ENCODE peak calls at places on chromosomes 12 and 14, in five cellular contexts. M is sigmoid colon, V is left lung, H is GM12878, L is tibial artery. B is an unnamed sample.

GRCh38 chr12:64665506-64665905 is 55.2 kb downstream of the RASSF3 start:
- DNase-seq in M (no peak), V (no peak), H (peak; percentile 62), L (no peak), B (no peak)

GRCh38 chr12:42568952-42569916 is 20.3 kb downstream of the PRICKLE1 start:
- DNase-seq in M (no peak), V (no peak), H (peak; percentile 38), L (no peak), B (peak; percentile 58)

GRCh38 chr14:61147369-61147897 is 133.7 kb downstream of the TMEM30B start:
- DNase-seq in M (no peak), V (no peak), H (no peak), L (no peak), B (peak; percentile 98)

GRCh38 chr12:69056743-69057515 is 124.0 kb upstream of the CPM start:
- DNase-seq in M (no peak), V (no peak), H (no peak), L (no peak), B (no peak)

GRCh38 chr14:24428628-24429394 is 657 bp downstream of the CBLN3 start:
- DNase-seq in M (no peak), V (no peak), H (no peak), L (no peak), B (no peak)

GRCh38 chr12:93378373-93379310 is 917 bp downstream of the NUDT4 start:
- DNase-seq in M (peak; percentile 73), V (peak; percentile 61), H (no peak), L (peak; percentile 73), B (peak; percentile 52)

GRCh38 chr14:95895720-95896119 is 19.1 kb downstream of the TUNAR start:
- DNase-seq in M (no peak), V (no peak), H (no peak), L (no peak), B (no peak)

GRCh38 chr12:12172106-12172511 is 94.7 kb downstream of the LRP6 start:
- DNase-seq in M (no peak), V (no peak), H (peak; percentile 90), L (no peak), B (peak; percentile 16)

GRCh38 chr14:104561124-104561531 is 18.4 kb upstream of the C14orf180 start:
- DNase-seq in M (no peak), V (no peak), H (no peak), L (no peak), B (peak; percentile 30)

GRCh38 chr12:40752011-40752410 is 59.8 kb downstream of the CNTN1 start:
- DNase-seq in M (no peak), V (no peak), H (no peak), L (no peak), B (no peak)

GRCh38 chr12:42716521-42716920 is 127.0 kb upstream of the PRICKLE1 start:
- DNase-seq in M (no peak), V (no peak), H (no peak), L (no peak), B (no peak)

GRCh38 chr12:53221203-53222076 is 10.6 kb downstream of the RARG start:
- DNase-seq in M (peak; percentile 85), V (peak; percentile 85), H (no peak), L (peak; percentile 89), B (peak; percentile 58)

GRCh38 chr12:68521321-68521839 is 89.3 kb upstream of the RAP1B start:
- DNase-seq in M (no peak), V (no peak), H (no peak), L (no peak), B (no peak)

GRCh38 chr14:100708349-100709217 is 18.1 kb upstream of the DLK1 start:
- DNase-seq in M (peak; percentile 89), V (peak; percentile 74), H (no peak), L (no peak), B (peak; percentile 91)
- H3K4me3 ChIP-seq in M (peak overlapping the region; percentile 41), V (no peak overlapping the region), H (no peak overlapping the region), L (no peak overlapping the region), B (peak overlapping the region; percentile 46)

GRCh38 chr14:56810341-56810740 is at the start of gene OTX2:
- DNase-seq in M (no peak), V (no peak), H (no peak), L (no peak), B (no peak)

GRCh38 chr14:56813143-56813551 is 2.9 kb upstream of the OTX2 start:
- DNase-seq in M (no peak), V (no peak), H (no peak), L (no peak), B (no peak)

GRCh38 chr14:56810850-56811595 is 744 bp upstream of the OTX2 start:
- DNase-seq in M (no peak), V (no peak), H (no peak), L (no peak), B (no peak)

GRCh38 chr14:56812364-56813103 is 2.3 kb upstream of the OTX2 start:
- DNase-seq in M (no peak), V (no peak), H (no peak), L (no peak), B (no peak)

GRCh38 chr14:56811596-56812363 is 1.5 kb upstream of the OTX2 start:
- DNase-seq in M (no peak), V (no peak), H (no peak), L (no peak), B (no peak)
- H3K36me3 ChIP-seq in M (no peaks in the 10 kb centered on the region), V (no peaks in the 10 kb centered on the region), H (no peaks in the 10 kb centered on the region), L (no peaks in the 10 kb centered on the region), B (no peaks in the 10 kb centered on the region)

DNA sequence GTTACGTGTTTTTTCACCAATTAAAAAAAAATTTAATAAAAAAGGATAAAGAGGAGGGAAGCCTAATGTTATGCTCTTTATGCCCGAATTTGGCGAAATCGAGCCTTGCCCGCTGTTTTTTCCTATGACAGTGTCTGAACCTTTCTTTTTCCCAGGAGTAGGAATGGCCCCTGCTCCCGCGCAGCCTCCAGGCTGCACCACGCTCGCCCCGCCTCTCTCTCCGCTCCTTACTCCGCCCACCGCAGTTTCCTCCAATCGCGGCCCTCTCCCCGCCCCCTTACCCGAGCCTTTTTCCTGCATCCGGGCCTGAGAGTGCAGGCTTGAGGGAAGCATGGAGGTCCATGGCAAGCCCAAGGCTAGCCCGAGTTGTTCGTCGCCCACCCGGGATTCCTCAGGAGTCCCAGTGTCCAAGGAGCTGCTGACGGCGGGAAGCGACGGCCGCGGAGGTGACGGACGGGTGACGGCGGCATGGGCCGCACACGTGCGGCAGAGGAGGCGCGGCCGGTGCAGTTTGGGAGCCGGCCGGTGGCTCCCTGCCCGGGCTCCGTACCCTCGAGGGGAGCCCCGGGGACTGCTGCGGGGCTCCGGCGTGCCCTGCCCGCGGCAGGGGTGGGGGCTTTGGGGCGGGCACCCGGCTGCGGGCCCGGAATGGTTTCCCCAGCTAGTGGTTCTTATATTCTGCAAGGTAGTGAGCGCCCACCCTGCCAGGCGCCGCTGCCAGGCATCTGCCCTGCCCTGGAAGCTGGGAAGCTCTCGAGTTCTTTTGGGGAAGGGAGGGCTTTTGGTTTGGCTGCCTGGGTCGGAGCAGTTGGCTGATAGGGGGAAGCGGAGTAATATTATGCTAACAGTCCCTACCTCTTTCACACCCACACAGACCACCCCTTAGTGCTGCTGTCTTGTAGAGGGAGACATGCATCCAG is at the start of gene NOPCHAP1:
- DNase-seq in M (peak; percentile 95), V (peak; percentile 93), H (peak; percentile 46), L (peak; percentile 97), B (peak; percentile 94)
- H3K27ac ChIP-seq in M (peak within 1 kb of the TSS; percentile 74), V (peak within 1 kb of the TSS; percentile 76), H (peak within 1 kb of the TSS; percentile 69), L (peak within 1 kb of the TSS; percentile 76), B (peak within 1 kb of the TSS; percentile 69)

GRCh38 chr14:97978336-97978735 is 1181.2 kb downstream of the VRK1 start:
- DNase-seq in M (peak; percentile 89), V (peak; percentile 83), H (no peak), L (peak; percentile 88), B (peak; percentile 75)
- H3K4me3 ChIP-seq in M (peak overlapping the region; percentile 48), V (peak overlapping the region; percentile 21), H (no peak overlapping the region), L (peak overlapping the region; percentile 53), B (peak overlapping the region; percentile 35)

GRCh38 chr14:21089271-21089670 is 9.2 kb downstream of the ZNF219 start:
- DNase-seq in M (no peak), V (no peak), H (no peak), L (no peak), B (no peak)

GRCh38 chr14:21088687-21089086 is 9.8 kb downstream of the ZNF219 start:
- DNase-seq in M (no peak), V (no peak), H (no peak), L (no peak), B (no peak)

GRCh38 chr14:21090194-21090939 is 8.1 kb downstream of the ZNF219 start:
- DNase-seq in M (no peak), V (no peak), H (no peak), L (peak; percentile 69), B (no peak)

GRCh38 chr14:21090940-21091663 is 7.4 kb downstream of the ZNF219 start:
- DNase-seq in M (no peak), V (no peak), H (no peak), L (no peak), B (no peak)

GRCh38 chr14:21089877-21090193 is 8.6 kb downstream of the ZNF219 start:
- DNase-seq in M (no peak), V (no peak), H (no peak), L (no peak), B (no peak)
- H3K36me3 ChIP-seq in M (peaks cover 32% of the 10 kb centered on the region), V (peaks cover 62% of the 10 kb centered on the region), H (no peaks in the 10 kb centered on the region), L (peaks cover 37% of the 10 kb centered on the region), B (peaks cover 18% of the 10 kb centered on the region)

DNA sequence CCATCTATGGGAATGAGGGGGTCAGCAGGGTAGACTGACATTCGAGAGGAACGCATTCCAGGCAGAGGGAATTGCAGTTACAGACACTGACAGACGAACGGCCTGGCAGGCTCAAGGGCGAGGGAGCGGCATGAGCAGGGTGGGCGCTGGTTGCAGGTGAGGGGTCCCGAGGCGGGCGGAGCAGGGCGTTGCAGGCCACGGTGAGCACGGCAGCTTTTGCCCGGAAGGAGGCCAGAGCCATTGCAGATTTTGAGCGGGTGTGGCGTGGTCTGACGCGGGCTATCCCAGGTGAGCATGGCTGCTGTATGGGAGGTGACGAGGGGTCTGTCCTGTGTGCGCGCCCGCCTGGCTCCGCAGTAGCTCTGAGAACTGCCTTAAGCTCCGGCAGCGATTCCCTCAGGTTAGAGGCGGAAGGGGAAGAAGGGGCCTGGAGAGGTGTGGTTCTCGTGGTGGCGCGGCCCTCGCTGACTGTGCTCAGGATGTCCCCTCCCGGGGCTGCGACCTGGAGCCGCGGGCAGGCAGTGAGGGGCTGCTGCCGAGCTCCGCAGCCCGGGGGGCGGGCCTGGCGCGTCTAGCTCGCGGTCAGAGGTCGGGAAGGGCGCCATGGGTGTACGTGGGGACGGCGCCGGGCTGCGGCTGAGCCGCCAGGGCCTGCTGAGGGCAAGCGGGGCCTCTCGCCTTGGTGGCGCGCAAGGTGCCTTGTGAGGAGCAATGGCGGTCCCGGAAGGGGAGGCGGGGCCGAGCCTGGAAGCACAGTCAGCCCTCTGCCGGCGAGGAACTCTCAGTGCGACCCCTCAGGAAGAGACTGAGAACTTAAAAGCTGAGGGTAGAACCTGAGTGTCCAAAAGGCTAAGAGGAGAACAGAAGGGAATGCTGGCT is 177.1 kb downstream of the CACNA1C start:
- DNase-seq in M (peak; percentile 61), V (no peak), H (no peak), L (no peak), B (no peak)
- H3K27ac ChIP-seq in M (peak overlapping the region; percentile 64), V (no peak overlapping the region), H (no peak overlapping the region), L (no peak overlapping the region), B (no peak overlapping the region)

GRCh38 chr14:73740921-73741326 is 26.7 kb upstream of the PNMA1 start:
- DNase-seq in M (peak; percentile 91), V (peak; percentile 85), H (no peak), L (peak; percentile 92), B (no peak)

GRCh38 chr14:73742520-73743238 is 28.5 kb upstream of the PNMA1 start:
- DNase-seq in M (no peak), V (no peak), H (no peak), L (no peak), B (no peak)

GRCh38 chr14:73741386-73741875 is 27.2 kb upstream of the PNMA1 start:
- DNase-seq in M (peak; percentile 90), V (peak; percentile 84), H (no peak), L (peak; percentile 88), B (no peak)

GRCh38 chr14:73743431-73743931 is 29.3 kb upstream of the PNMA1 start:
- DNase-seq in M (peak; percentile 85), V (peak; percentile 70), H (no peak), L (no peak), B (no peak)

GRCh38 chr14:73741876-73742519 is 27.8 kb upstream of the PNMA1 start:
- DNase-seq in M (peak; percentile 70), V (no peak), H (no peak), L (peak; percentile 69), B (no peak)
- H3K4me3 ChIP-seq in M (peak overlapping the region; percentile 33), V (no peak overlapping the region), H (peak overlapping the region; percentile 55), L (peak overlapping the region; percentile 17), B (no peak overlapping the region)

B was measured in SJCRH30.